ENCODE peak calls at places on chromosomes 2 and 18, in five cellular contexts. H, U, G, V and J are unnamed samples.

GRCh38 chr2:219939647-219940046 is 312.2 kb downstream of the SLC4A3 start:
- DNase-seq in U (no peak), G (no peak), V (no peak), H (no peak), J (no peak)

GRCh38 chr2:27566628-27567027 is 16.2 kb upstream of the ZNF512 start:
- DNase-seq in U (peak), V (no peak), G (peak), H (peak), J (no peak)

GRCh38 chr2:47065343-47065742 is 89.8 kb downstream of the STPG4 start:
- DNase-seq in V (no peak), U (no peak), H (no peak), G (no peak), J (no peak)

GRCh38 chr18:48166971-48167370 is 236.5 kb upstream of the SMAD2 start:
- DNase-seq in G (no peak), H (no peak), U (no peak), V (no peak), J (no peak)

GRCh38 chr2:236663671-236664101 is 94.1 kb downstream of the ACKR3 start:
- DNase-seq in V (no peak), U (peak), G (peak), H (no peak), J (no peak)

GRCh38 chr2:237291138-237291792 is 122.7 kb downstream of the COL6A3 start:
- DNase-seq in H (peak), U (peak), G (peak), V (no peak), J (no peak)

GRCh38 chr2:240519396-240520142 is 38.2 kb downstream of the ANKMY1 start:
- DNase-seq in G (peak), V (no peak), U (peak), H (no peak), J (no peak)

GRCh38 chr2:105369777-105370690 is 28.8 kb downstream of the FHL2 start:
- DNase-seq in H (no peak), U (peak), V (peak), G (peak), J (peak)

GRCh38 chr2:180983468-180984388 is 3.3 kb downstream of the UBE2E3 start:
- DNase-seq in G (peak), V (peak), U (peak), H (no peak), J (no peak)

GRCh38 chr2:12821656-12822055 is 104.9 kb downstream of the TRIB2 start:
- DNase-seq in G (no peak), H (no peak), V (no peak), U (no peak), J (no peak)

GRCh38 chr2:48332286-48332685 is 197.7 kb upstream of the STON1 start:
- DNase-seq in V (peak), H (no peak), U (peak), G (no peak), J (no peak)
- H3K4me3 ChIP-seq in V (no peak), H (no peak), U (no peak), G (no peak), J (no peak)

DNA sequence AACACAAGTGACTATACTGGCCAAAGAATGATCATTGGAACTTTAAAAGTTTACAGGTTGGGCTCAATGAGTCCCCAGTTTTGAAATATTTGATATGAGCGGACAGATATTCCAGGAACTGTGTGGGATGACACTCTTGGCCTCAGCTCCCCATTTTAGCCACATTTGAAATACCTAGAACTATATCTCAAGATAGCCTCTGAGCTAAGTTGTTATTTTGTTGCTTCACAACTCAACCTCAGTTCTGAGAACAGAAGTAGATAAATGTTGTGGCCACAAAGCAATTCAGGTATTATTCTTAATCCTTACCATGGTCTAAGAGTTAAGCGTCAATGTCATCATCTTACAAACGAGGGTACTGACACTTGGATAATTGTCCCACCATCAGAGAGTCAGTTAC is 172.2 kb upstream of the SETBP1 start:
- DNase-seq in V (no peak), U (no peak), G (no peak), H (no peak), J (no peak)
- H3K4me3 ChIP-seq in V (no peak), U (no peak), G (no peak), H (no peak), J (no peak)

GRCh38 chr2:30234180-30234971 is 3.0 kb downstream of the LBH start:
- DNase-seq in U (peak), G (peak), V (peak), H (peak), J (no peak)
- H3K4me3 ChIP-seq in U (peak), G (peak), V (no peak), H (peak), J (no peak)

GRCh38 chr2:164014791-164015190 is 279.0 kb upstream of the FIGN start:
- DNase-seq in V (no peak), H (no peak), G (no peak), U (no peak), J (no peak)

GRCh38 chr2:164009801-164010337 is 274.1 kb upstream of the FIGN start:
- DNase-seq in U (no peak), V (no peak), G (no peak), H (no peak), J (no peak)

GRCh38 chr2:164014068-164014577 is 278.3 kb upstream of the FIGN start:
- DNase-seq in V (no peak), G (peak), H (no peak), U (peak), J (no peak)

GRCh38 chr2:164015328-164016123 is 279.7 kb upstream of the FIGN start:
- DNase-seq in U (peak), G (peak), V (peak), H (no peak), J (peak)
- H3K4me3 ChIP-seq in U (no peak), G (no peak), V (no peak), H (no peak), J (no peak)

GRCh38 chr2:128361376-128362131 is 42.9 kb upstream of the HS6ST1 start:
- DNase-seq in G (no peak), V (no peak), H (no peak), U (no peak), J (no peak)
- H3K4me3 ChIP-seq in G (no peak), V (no peak), H (no peak), U (no peak), J (no peak)

DNA sequence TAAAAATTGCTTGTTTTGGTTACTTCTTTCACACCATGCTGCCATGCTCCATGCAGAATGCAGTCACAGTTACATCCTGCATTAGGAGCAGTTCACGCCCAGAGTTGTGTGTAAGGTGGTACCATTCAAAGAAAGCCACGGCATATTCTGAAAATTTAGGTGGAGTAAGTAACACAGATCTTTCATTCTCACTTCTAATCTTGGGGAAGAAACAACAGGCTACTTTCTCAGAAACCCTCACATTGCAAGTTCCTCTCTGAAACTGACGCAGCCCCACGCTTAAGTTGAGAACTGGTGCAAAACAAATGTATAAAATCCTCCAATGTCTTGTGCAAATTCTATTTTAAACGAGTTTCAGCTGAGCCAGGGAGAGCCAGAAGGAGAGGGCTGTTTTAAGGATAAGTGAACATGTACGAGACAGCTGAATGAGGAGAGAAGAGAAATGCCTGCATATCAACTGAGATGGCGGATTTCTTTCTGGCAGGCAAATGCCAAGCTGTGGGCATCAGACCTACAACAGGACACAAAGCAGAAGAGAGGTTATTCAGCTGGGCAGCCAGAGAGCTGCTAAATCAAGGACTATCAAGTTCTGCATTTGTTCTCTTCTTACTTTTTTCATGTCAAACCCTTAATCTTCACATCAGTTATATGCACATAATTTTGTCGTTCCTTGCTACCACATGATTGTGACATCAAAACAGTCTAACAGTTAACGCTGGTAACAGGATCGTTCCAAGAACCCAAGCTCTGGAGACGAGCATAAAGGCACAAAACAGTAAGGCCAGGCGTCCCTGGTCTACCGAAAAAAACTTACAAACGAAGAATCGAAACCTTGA is 6.4 kb downstream of the ARL4C start:
- DNase-seq in V (peak), G (no peak), U (no peak), H (no peak), J (peak)
- H3K4me3 ChIP-seq in V (no peak), G (no peak), U (no peak), H (no peak), J (no peak)

GRCh38 chr2:118837621-118838020 is 9.8 kb downstream of the EN1 start:
- DNase-seq in H (no peak), G (no peak), U (no peak), V (no peak), J (no peak)

GRCh38 chr2:118835739-118836410 is 11.6 kb downstream of the EN1 start:
- DNase-seq in H (no peak), U (no peak), G (no peak), V (no peak), J (no peak)

GRCh38 chr2:118834901-118835738 is 12.3 kb downstream of the EN1 start:
- DNase-seq in H (no peak), V (no peak), G (no peak), U (no peak), J (no peak)

GRCh38 chr2:118837067-118837466 is 10.4 kb downstream of the EN1 start:
- DNase-seq in G (no peak), U (no peak), V (no peak), H (no peak), J (no peak)

DNA sequence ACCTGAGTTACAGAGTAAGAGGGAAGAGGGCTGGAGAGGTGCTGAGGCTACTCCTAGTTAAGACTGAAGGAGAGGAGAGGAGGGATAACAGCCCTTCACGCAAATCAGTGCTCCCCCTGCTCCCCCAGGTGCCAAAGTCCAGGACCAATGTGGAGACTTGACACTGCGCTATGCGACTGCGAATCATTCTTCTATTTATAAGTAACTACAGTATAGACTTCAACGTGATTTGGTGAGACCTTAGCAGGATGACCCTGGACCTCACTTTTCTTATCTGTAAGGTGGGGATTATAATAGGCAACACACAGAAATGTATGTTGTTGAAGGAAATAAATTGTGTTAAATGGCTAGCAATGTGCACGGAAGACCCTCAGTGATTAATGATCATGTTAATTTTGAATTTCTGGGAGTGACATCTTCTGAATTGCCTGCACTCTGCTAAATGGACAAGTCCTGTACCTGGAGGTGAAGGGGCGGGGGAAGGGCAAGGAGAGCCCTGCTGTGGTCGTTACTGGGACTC is 11.0 kb downstream of the EN1 start:
- DNase-seq in U (no peak), H (no peak), V (no peak), G (no peak), J (no peak)
- H3K4me3 ChIP-seq in U (no peak), H (peak), V (no peak), G (peak), J (no peak)

GRCh38 chr2:215429424-215429823 is 6.4 kb downstream of the FN1 start:
- DNase-seq in G (peak), U (peak), H (no peak), V (no peak), J (no peak)

GRCh38 chr2:215430528-215431187 is 5.2 kb downstream of the FN1 start:
- DNase-seq in U (peak), V (no peak), H (peak), G (peak), J (no peak)

GRCh38 chr2:215432759-215433594 is 2.9 kb downstream of the FN1 start:
- DNase-seq in G (peak), V (no peak), H (no peak), U (peak), J (no peak)

GRCh38 chr2:215431778-215432758 is 3.8 kb downstream of the FN1 start:
- DNase-seq in G (peak), V (no peak), U (peak), H (no peak), J (no peak)

GRCh38 chr2:215431290-215431689 is 4.6 kb downstream of the FN1 start:
- DNase-seq in U (no peak), H (no peak), V (no peak), G (no peak), J (no peak)
- H3K4me3 ChIP-seq in U (peak), H (peak), V (no peak), G (peak), J (no peak)